ENCODE peak calls at places on chromosome 11, in four cellular contexts. N is NAMALWA; C is omental fat pad; I is effector CD8-positive, alpha-beta T cell. D is an unnamed sample.

GRCh38 chr11:108048269-108048668 is 39.6 kb downstream of the CUL5 start:
- DNase-seq in N (no peak), I (no peak), C (no peak), D (no peak)

GRCh38 chr11:113781682-113782081 is 2.1 kb downstream of the CLDN25 start:
- DNase-seq in N (no peak), C (no peak), I (no peak), D (no peak)

GRCh38 chr11:2519879-2520735 is 75.3 kb downstream of the KCNQ1 start:
- DNase-seq in N (no peak), I (no peak), C (peak), D (no peak)

GRCh38 chr11:100445231-100445735 is 241.8 kb upstream of the ARHGAP42 start:
- DNase-seq in C (no peak), N (no peak), I (no peak), D (no peak)

GRCh38 chr11:109695696-109696095 is 273.7 kb downstream of the C11orf87 start:
- DNase-seq in I (no peak), N (no peak), C (no peak), D (no peak)

GRCh38 chr11:122595246-122595645 is 60.3 kb upstream of the UBASH3B start:
- DNase-seq in I (no peak), C (no peak), N (no peak), D (no peak)

GRCh38 chr11:122852071-122852831 is 14.0 kb downstream of the CRTAM start:
- DNase-seq in C (no peak), N (no peak), I (no peak), D (no peak)

GRCh38 chr11:11510939-11511338 is 110.9 kb downstream of the GALNT18 start:
- DNase-seq in I (no peak), C (no peak), N (no peak), D (no peak)

GRCh38 chr11:123616505-123617198 is 37.8 kb downstream of the SCN3B start:
- DNase-seq in N (no peak), C (no peak), I (no peak), D (no peak)

GRCh38 chr11:61162092-61162935 is 1.1 kb upstream of the VPS37C start:
- DNase-seq in I (no peak), N (peak), C (no peak), D (no peak)

GRCh38 chr11:119805663-119806062 is 76.7 kb upstream of the NECTIN1 start:
- DNase-seq in C (no peak), N (no peak), I (no peak), D (no peak)

GRCh38 chr11:64259533-64260067 is 8.3 kb downstream of the PLCB3 start:
- DNase-seq in N (no peak), C (no peak), I (no peak), D (no peak)

GRCh38 chr11:19441752-19442553 is 201.2 kb upstream of the E2F8 start:
- DNase-seq in I (no peak), N (no peak), C (peak), D (no peak)

GRCh38 chr11:59151761-59152160 is 9.1 kb downstream of the FAM111A start:
- DNase-seq in N (no peak), C (no peak), I (no peak), D (no peak)

GRCh38 chr11:703515-703914 is 2.5 kb upstream of the EPS8L2 start:
- DNase-seq in I (no peak), N (no peak), C (no peak), D (no peak)